ENCODE peak calls at places on chromosomes 4 and X, in eight cellular contexts. K is body of pancreas, S is prostate gland, N is uterus, R is HCT116, B is suprapubic skin, A is stomach, G is K562. I is an unnamed sample.

GRCh38 chrX:114800719-114801118 is 216.7 kb downstream of the IL13RA2 start:
- DNase-seq in N (no peak), G (peak; percentile 54), R (peak; percentile 24), S (no peak), B (no peak), A (no peak), K (no peak), I (no peak)

GRCh38 chr4:104424368-104424921 is 70.2 kb downstream of the CXXC4 start:
- DNase-seq in R (no peak), B (no peak), K (no peak), G (no peak), A (no peak), S (no peak), N (no peak), I (no peak)

GRCh38 chrX:79100791-79101484 is 43.5 kb upstream of the GPR174 start:
- DNase-seq in R (no peak), S (no peak), A (no peak), N (no peak), G (no peak), B (no peak), K (no peak), I (no peak)

GRCh38 chrX:49187028-49187394 is 838 bp upstream of the PRICKLE3 start:
- DNase-seq in N (no peak), A (no peak), G (no peak), R (no peak), S (no peak), K (no peak), B (no peak), I (no peak)

GRCh38 chrX:155544886-155545285 is 67.9 kb downstream of the TMLHE start:
- DNase-seq in R (no peak), G (no peak), N (no peak), A (no peak), K (no peak), B (no peak), S (no peak), I (no peak)

GRCh38 chr4:141636771-141637460 is 533 bp downstream of the IL15 start:
- DNase-seq in N (peak; percentile 29), R (peak; percentile 18), S (peak; percentile 9), K (peak; percentile 53), A (peak; percentile 58), B (peak; percentile 60), G (no peak), I (peak; percentile 20)

GRCh38 chr4:83387922-83388676 is 53.5 kb upstream of the HPSE start:
- DNase-seq in S (no peak), R (no peak), N (no peak), G (peak; percentile 39), A (no peak), B (no peak), K (peak; percentile 20), I (no peak)

GRCh38 chr4:67483868-67484602 is 61.3 kb downstream of the CENPC start:
- DNase-seq in S (no peak), N (no peak), B (no peak), K (no peak), R (no peak), A (no peak), G (peak; percentile 16), I (no peak)

GRCh38 chr4:114116861-114117260 is 137.4 kb upstream of the ARSJ start:
- DNase-seq in K (no peak), S (no peak), A (no peak), R (no peak), N (no peak), G (no peak), B (no peak), I (no peak)

GRCh38 chrX:133726211-133726630 is 259.2 kb downstream of the GPC3 start:
- DNase-seq in N (no peak), K (no peak), S (no peak), R (peak; percentile 27), A (no peak), G (no peak), B (no peak), I (no peak)

GRCh38 chrX:54964766-54965511 is 29.0 kb downstream of the PFKFB1 start:
- DNase-seq in K (no peak), A (no peak), G (no peak), R (no peak), N (no peak), S (no peak), B (no peak), I (no peak)

GRCh38 chr4:2820216-2820982 is 23.2 kb upstream of the ADD1 start:
- DNase-seq in G (no peak), N (no peak), A (no peak), R (no peak), S (no peak), K (no peak), B (no peak), I (no peak)

GRCh38 chrX:145821291-145821897 is 3.8 kb downstream of the SLITRK2 start:
- DNase-seq in B (peak; percentile 63), N (no peak), S (no peak), R (no peak), G (no peak), K (no peak), A (no peak), I (no peak)

GRCh38 chrX:114924846-114925245 is 92.6 kb downstream of the IL13RA2 start:
- DNase-seq in G (no peak), A (no peak), B (no peak), R (no peak), S (no peak), N (no peak), K (no peak), I (no peak)

GRCh38 chrX:41553688-41554087 is 106.5 kb downstream of the NYX start:
- DNase-seq in N (no peak), K (no peak), R (no peak), A (no peak), S (no peak), B (no peak), G (no peak), I (no peak)

DNA sequence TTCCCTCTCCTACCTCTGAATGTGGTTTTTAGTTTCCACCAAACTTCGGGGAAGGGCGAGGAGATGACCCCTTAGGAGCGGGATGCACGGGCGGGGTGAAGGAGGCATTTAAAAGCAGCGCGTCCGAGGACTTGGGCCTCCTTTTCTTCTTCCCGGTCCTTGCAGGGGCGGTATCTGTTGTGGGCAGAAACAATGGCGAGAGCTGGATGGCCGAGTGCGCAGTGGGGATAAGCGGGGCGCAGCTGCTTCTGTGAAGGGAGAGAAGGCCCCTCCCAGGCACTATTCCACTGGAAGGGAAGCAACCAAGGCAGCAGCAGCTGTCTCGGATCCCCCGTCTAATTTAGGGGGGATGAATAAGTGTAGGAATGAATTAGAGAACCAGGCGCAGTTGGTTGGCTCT is 930 bp downstream of the SMARCA5 start:
- DNase-seq in N (peak; percentile 25), S (peak; percentile 29), G (peak; percentile 83), R (no peak), B (peak; percentile 73), K (peak; percentile 44), A (peak; percentile 34), I (no peak)
- TF ChIP-seq POLR2A in N (no peak), S (no peak), G (no peak), R (no peak), B (no peak), K (no peak), A (no peak), I (no peak)

DNA sequence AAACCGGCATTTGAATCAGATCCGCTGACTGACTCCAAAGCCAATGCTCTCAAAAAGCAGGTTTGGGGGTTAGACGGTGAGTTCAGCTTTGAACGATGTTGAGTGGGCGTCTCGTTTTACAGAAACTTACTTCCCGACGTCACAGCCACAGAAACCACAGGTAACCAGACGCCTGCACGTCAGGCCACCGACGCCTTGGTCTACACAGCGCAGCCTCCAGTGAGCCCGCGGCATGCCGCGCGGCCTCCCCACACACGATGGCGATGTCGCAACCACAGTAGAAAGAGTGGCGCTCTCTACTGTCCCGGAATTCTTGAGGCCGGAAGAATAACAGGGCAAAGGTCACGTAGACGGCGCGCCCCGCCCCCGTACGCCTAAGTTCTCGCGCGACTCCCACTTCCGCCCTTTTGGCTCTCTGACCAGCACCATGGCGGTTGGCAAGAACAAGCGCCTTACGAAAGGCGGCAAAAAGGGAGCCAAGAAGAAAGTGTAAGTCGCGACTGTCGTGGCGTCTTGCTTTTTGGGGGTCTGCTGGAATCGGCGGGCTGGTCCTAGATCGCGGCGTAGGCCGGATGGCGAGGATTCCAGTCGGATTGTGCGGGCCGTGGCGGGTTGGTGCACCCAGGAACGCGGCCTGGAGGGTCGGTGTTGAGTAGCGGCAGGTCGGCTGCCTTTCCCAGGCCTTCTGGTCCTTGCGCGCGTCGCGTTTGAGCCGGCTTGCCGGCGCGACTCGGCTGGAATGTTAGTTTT is at the start of gene RPS3A:
- DNase-seq in K (peak; percentile 96), G (peak; percentile 98), N (peak; percentile 96), A (peak; percentile 97), R (peak; percentile 99), B (peak; percentile 97), S (peak; percentile 95), I (peak; percentile 63)
- TF ChIP-seq POLR2A in K (peak; percentile 90), G (peak; percentile 100), N (peak; percentile 64), A (no peak), R (peak; percentile 82), B (peak; percentile 54), S (peak; percentile 54), I (peak; percentile 64)

DNA sequence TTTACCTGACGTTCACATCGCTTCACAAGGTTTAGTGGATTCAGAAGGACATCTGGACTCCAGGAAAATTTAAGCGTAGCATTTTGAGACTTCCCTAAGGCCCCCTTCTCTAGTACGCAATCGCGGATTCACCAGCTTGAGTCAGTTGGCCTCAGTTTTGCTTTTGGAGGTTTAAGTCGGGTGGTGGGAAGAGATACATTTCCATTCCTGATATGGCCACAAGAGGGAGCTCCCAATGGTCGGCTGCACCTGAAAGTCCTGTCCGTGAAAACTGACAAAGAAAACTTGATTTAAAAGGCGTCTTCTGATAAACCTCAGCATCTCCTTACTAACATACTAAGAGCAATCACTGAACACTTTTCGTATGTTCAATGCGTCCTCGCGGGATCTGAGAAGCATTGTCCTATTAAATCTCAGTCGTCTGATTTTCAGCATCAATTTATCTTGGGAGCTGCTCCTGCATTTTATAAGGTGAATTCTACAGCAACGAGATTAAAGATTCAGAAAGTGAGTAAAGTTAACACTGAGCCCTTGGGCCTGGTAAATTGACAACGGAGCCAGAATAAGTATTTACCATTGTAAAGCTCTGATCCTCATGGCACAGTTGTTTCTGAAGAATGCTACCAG is 50.6 kb downstream of the LGI2 start:
- DNase-seq in A (peak; percentile 59), G (peak; percentile 65), N (peak; percentile 76), R (peak; percentile 61), B (peak; percentile 72), S (peak; percentile 46), K (peak; percentile 63), I (peak; percentile 23)
- TF ChIP-seq POLR2A in A (no peak), G (no peak), N (no peak), R (no peak), B (no peak), S (no peak), K (no peak), I (no peak)

DNA sequence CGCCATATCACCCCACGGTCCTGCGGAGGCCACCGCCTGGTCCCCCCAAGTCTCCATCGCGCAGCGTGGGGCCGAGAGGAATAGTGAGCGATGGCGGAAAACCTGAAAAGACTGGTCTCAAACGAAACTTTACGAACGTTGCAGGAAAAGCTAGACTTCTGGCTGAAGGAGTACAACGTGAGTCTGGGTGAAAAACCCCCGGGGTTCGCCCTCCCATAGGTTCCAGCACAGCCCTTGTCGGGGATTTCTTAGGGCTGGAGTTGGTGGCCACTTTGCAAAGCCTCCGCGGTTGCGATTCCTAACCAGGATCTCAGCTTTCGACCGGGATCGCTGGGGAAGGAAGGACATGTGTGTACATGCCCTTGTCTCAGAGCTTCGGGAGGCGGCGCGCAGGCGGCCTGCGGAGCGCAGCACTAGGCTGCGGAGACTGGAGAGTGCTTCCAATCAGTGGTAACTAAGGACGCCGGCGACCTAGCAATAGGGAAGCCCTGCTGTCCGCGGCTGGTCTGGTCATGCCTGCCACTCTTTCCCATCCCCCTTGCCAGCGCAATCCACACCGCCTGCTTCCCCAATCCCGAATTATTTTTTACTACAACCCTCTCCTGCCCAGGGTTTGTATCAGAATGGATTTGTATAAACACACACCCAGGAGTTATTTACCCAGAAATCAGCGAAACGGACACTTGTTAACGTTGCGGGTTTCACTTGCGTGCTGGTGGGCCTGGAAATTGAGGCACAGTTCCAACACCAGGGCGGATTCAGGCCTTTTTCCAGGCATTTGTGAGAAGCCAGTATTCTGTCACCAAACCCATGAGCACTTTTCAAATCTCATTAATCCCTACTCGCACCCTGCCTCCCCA is 741 bp downstream of the SPATA18 start:
- DNase-seq in K (peak; percentile 69), A (peak; percentile 82), N (peak; percentile 47), R (no peak), G (no peak), S (peak; percentile 88), B (peak; percentile 76), I (no peak)
- TF ChIP-seq POLR2A in K (no peak), A (no peak), N (no peak), R (no peak), G (no peak), S (peak; percentile 15), B (no peak), I (no peak)

I was measured in H54.